ENCODE peak calls at places on chromosomes 6 and 20, in six cellular contexts. P is activated T-helper 1 cell treated with anti-CD3 and anti-CD28 coated beads, Interleukin-2, amount 50 U/mL, for 16 hours; A is G401; Z is A549; U is NCI-H1092; C is NCI-H226. K is an unnamed sample.

GRCh38 chr6:157410088-157410487 is 29.1 kb downstream of the ZDHHC14 start:
- DNase-seq in U (no peak), P (no peak), C (no peak), A (no peak), Z (no peak), K (no peak)

GRCh38 chr20:9038791-9039190 is 30.1 kb upstream of the PLCB4 start:
- DNase-seq in C (no peak), A (no peak), U (no peak), P (no peak), Z (no peak), K (no peak)

GRCh38 chr6:14841901-14842421 is 403.9 kb upstream of the JARID2 start:
- DNase-seq in Z (no peak), A (no peak), C (peak; percentile 81), P (no peak), U (no peak), K (no peak)

GRCh38 chr6:73728548-73729205 is 32.7 kb downstream of the CD109 start:
- DNase-seq in U (no peak), Z (no peak), C (no peak), P (no peak), A (no peak), K (no peak)

GRCh38 chr6:166713608-166714510 is 86.8 kb upstream of the RPS6KA2 start:
- DNase-seq in P (no peak), C (no peak), A (no peak), Z (no peak), U (no peak), K (no peak)

GRCh38 chr6:130359736-130360135 is 6.1 kb upstream of the TMEM200A start:
- DNase-seq in A (no peak), Z (no peak), U (no peak), C (no peak), P (no peak), K (no peak)

GRCh38 chr6:7052441-7052936 is 55.3 kb upstream of the RREB1 start:
- DNase-seq in P (no peak), U (no peak), C (no peak), A (no peak), Z (no peak), K (peak; percentile 52)

GRCh38 chr20:57576942-57577550 is 16.1 kb downstream of the PCK1 start:
- DNase-seq in P (no peak), C (no peak), Z (no peak), A (no peak), U (no peak), K (no peak)

GRCh38 chr6:154766288-154766687 is 33.1 kb downstream of the SCAF8 start:
- DNase-seq in C (no peak), A (peak; percentile 92), U (no peak), P (no peak), Z (no peak), K (no peak)

GRCh38 chr6:169663468-169663867 is 38.4 kb downstream of the WDR27 start:
- DNase-seq in U (no peak), C (no peak), A (no peak), Z (no peak), P (no peak), K (no peak)

GRCh38 chr6:11133281-11133680 is 21.8 kb upstream of the ERVFRD-1 start:
- DNase-seq in Z (no peak), U (no peak), C (no peak), P (no peak), A (no peak), K (no peak)

GRCh38 chr6:112235956-112236355 is 18.4 kb downstream of the LAMA4 start:
- DNase-seq in C (peak; percentile 10), U (no peak), P (no peak), A (no peak), Z (no peak), K (no peak)

GRCh38 chr20:63318391-63319163 is 25.6 kb downstream of the COL20A1 start:
- DNase-seq in P (no peak), C (no peak), U (no peak), A (no peak), Z (no peak), K (no peak)

GRCh38 chr6:26234421-26235239 is 130.4 kb upstream of the BTN3A2 start:
- DNase-seq in U (no peak), Z (peak; percentile 80), C (peak; percentile 48), A (peak; percentile 88), P (peak; percentile 40), K (peak; percentile 70)

GRCh38 chr6:15969236-15969778 is 159.6 kb upstream of the MYLIP start:
- DNase-seq in U (no peak), A (no peak), C (peak; percentile 89), P (no peak), Z (no peak), K (no peak)

GRCh38 chr6:27545271-27546046 is 72.6 kb upstream of the ZNF184 start:
- DNase-seq in C (peak; percentile 77), U (no peak), P (no peak), Z (no peak), A (peak; percentile 38), K (no peak)

GRCh38 chr6:31945507-31946369 is at the start of gene CFB:
- DNase-seq in C (peak; percentile 93), P (no peak), A (no peak), Z (peak; percentile 41), U (no peak), K (peak; percentile 60)

GRCh38 chr6:170007468-170008240 is 256.2 kb downstream of the ERMARD start:
- DNase-seq in P (no peak), Z (no peak), U (no peak), A (no peak), C (no peak), K (no peak)

GRCh38 chr6:19838442-19839236 is 1.5 kb downstream of the ID4 start:
- DNase-seq in U (peak; percentile 56), A (peak; percentile 27), P (no peak), Z (peak; percentile 4), C (no peak), K (peak; percentile 12)

GRCh38 chr6:27472182-27472616 is 706 bp downstream of the ZNF184 start:
- DNase-seq in A (peak; percentile 79), Z (peak; percentile 33), P (peak; percentile 29), U (peak; percentile 48), C (peak; percentile 31), K (peak; percentile 33)

K was measured in heart left ventricle.